ENCODE peak calls at places on chromosomes 16 and 17, in four cellular contexts. Y, T, B and Q are unnamed samples. For H3K36me3 and H3K4me1, the result is how much of the 10 kb centered on the place peaks cover.

GRCh38 chr16:57556941-57557541 is 14.6 kb downstream of the ADGRG5 start:
- DNase-seq in Y (no peak), T (no peak), B (no peak), Q (peak)

GRCh38 chr17:41655611-41656111 is 31.3 kb upstream of the KRT17 start:
- DNase-seq in Y (no peak), T (no peak), B (no peak), Q (peak)

GRCh38 chr16:87874639-87875472 is 5.5 kb upstream of the SLC7A5 start:
- DNase-seq in Y (no peak), T (no peak), B (no peak), Q (peak)

GRCh38 chr17:47276868-47277267 is 23.2 kb downstream of the ITGB3 start:
- DNase-seq in Y (no peak), T (peak), B (no peak), Q (peak)

GRCh38 chr17:67594115-67594878 is 123.4 kb upstream of the NOL11 start:
- DNase-seq in Y (no peak), T (no peak), B (no peak), Q (peak)

GRCh38 chr16:77468831-77469230 is 34.0 kb upstream of the ADAMTS18 start:
- DNase-seq in Y (no peak), T (no peak), B (no peak), Q (no peak)

GRCh38 chr16:86934581-86935322 is 356.4 kb downstream of the FOXL1 start:
- DNase-seq in Y (no peak), T (no peak), B (no peak), Q (no peak)

GRCh38 chr17:38587956-38588771 is 17.6 kb downstream of the SRCIN1 start:
- DNase-seq in Y (no peak), T (no peak), B (no peak), Q (peak)

GRCh38 chr17:61981323-61981722 is 53.5 kb upstream of the INTS2 start:
- DNase-seq in Y (no peak), T (no peak), B (no peak), Q (no peak)

GRCh38 chr16:24328835-24329418 is 72.8 kb downstream of the CACNG3 start:
- DNase-seq in Y (no peak), T (no peak), B (no peak), Q (no peak)

GRCh38 chr17:39739020-39739884 is 1.5 kb downstream of the GRB7 start:
- DNase-seq in Y (no peak), T (no peak), B (peak), Q (peak)

GRCh38 chr16:15886078-15886477 is 2.3 kb downstream of the CEP20 start:
- DNase-seq in Y (no peak), T (no peak), B (no peak), Q (no peak)

GRCh38 chr17:52410781-52411180 is 252.3 kb upstream of the CA10 start:
- DNase-seq in Y (no peak), T (no peak), B (no peak), Q (no peak)

GRCh38 chr16:2535644-2536021 is 2.2 kb upstream of the PDPK1 start:
- DNase-seq in Y (no peak), T (peak), B (no peak), Q (peak)

GRCh38 chr16:77171750-77172635 is 19.0 kb upstream of the MON1B start:
- DNase-seq in Y (peak), T (no peak), B (peak), Q (peak)

GRCh38 chr16:31128711-31129567 is 6.6 kb downstream of the PRSS8 start:
- DNase-seq in Y (no peak), T (no peak), B (no peak), Q (no peak)

GRCh38 chr16:19948186-19949104 is 63.8 kb upstream of the GPRC5B start:
- DNase-seq in Y (no peak), T (no peak), B (no peak), Q (no peak)

GRCh38 chr17:9414471-9414870 is 161.1 kb downstream of the STX8 start:
- DNase-seq in Y (no peak), T (no peak), B (no peak), Q (no peak)

DNA sequence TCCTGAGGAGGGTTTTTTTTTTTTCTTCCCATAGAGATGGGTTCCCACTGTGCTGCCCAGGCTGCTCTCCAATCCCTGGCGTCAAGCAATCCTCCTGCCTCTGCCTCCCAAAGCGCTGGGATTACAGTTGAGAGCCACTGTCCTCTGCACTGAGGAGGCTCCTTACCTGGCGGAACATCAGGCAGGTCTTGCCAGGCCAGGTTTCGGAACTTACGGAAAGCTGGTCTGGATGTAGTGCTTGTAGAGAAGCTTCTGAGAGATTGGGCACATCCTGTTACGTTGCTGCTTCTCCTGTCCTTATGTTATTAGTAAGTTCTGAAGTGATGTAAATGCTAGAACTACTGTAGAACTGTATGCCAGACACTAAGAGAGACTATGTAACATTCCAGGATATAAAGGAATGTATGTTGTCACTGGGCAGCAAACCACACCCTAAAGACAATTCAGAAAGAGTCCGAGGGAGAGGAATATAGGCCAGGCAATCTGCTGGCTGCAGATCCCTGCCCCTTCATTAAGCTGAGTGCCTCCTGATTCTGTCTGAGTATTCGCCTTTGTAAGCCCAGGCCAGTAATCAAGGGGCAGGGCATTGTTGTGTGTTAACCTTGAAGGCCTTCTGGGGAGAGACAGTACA is 21.1 kb downstream of the ETV4 start:
- DNase-seq in Y (no peak), T (no peak), B (no peak), Q (peak)
- H3K36me3 ChIP-seq in Y (half or more), T (under half), B (half or more), Q (half or more)

GRCh38 chr17:79813826-79814623 is 17.1 kb upstream of the CBX8 start:
- DNase-seq in Y (no peak), T (no peak), B (peak), Q (peak)

GRCh38 chr17:79812206-79812968 is 15.5 kb upstream of the CBX8 start:
- DNase-seq in Y (no peak), T (no peak), B (peak), Q (peak)

GRCh38 chr17:79814624-79814965 is 17.7 kb upstream of the CBX8 start:
- DNase-seq in Y (no peak), T (no peak), B (no peak), Q (peak)

GRCh38 chr17:79811888-79812205 is 15.0 kb upstream of the CBX8 start:
- DNase-seq in Y (no peak), T (no peak), B (no peak), Q (no peak)

DNA sequence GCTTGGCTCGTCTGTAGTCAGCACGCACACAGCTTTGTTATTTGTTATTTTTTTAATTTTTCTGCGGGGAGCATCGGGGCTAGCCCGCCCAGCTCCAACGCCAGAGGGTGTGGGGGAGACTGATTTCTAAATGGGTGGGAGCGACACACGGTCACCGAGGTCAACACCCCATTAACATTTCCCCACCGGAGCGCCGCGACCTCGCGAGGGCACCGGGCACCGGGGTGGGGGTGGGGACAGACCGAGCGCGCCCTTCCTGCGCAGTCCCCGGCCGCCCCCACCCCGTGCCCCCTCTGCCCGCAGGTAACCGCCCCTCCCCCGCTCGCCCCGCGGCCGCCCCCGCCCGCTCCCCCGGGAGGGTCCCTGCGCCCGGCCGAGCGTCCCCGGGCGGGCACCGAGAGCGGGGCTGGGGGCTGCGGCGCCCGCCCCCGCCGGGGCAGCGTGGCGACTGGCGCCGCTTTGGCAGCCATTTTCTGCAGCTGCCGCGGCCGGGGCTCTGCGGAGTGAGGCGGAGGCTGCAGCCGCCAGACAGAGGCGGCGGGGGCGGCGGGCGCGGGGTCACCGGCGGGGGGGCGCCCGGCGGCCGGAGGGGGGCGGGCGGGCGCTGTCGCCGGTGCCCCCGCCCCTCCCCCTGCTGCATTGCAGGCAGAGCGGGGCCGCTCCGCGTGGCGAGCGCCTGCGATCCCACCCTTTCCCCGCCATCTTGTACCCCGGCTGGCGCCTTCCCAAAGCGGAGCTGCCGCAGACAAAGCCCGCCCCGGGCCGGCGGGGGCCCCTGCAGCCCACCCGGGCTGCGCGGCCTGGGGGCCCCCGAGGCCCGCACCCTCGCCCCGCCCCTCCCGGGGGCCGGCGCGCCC is 16.3 kb upstream of the CBX8 start:
- DNase-seq in Y (no peak), T (no peak), B (peak), Q (peak)
- H3K4me1 ChIP-seq in Y (under half), T (under half), B (under half), Q (under half)

GRCh38 chr17:81018044-81018802 is 16.7 kb upstream of the BAIAP2 start:
- DNase-seq in Y (peak), T (peak), B (no peak), Q (no peak)
- H3K4me3 ChIP-seq in Y (peak), T (peak), B (no peak), Q (no peak)

DNA sequence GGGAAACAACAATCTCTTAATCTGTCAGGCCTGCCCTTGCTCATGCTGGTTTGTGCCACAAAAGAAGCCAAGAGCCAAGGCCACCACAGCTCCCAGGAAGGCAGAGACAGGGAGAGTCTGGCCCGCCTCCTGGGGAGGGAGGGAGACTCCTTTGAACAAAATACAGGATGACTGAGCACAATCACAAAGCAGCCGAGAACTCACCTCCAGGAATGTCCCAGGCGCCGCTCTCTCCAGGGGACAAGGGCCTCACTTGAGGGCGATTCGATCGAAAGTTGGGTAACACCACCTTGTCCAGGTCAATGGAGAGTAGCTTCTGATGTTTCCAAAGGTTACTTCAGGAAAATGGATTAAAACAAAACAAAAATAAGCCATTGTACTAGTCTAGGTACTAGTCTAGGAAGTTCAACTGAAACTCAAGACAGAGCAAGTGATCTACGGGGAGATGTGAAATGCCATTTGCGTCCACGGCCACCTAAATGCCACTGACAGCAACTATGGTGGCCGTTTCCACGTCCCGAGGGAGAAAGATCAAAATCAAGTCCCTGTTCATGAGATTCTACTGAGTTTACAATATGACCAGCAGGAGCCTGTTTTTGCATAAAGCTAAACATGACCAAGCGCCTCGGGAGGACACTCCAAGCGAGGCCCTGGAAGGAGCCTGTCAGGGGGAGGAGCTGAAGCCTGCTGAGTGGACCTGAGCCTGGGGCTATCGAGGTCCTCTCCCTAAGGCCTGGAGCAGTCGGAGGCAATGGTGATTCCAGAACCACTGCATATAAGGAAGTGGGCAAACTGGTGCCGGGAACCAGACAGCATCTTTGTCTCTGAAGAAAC is 13.4 kb upstream of the SLC38A8 start:
- DNase-seq in Y (no peak), T (no peak), B (no peak), Q (no peak)
- H3K36me3 ChIP-seq in Y (half or more), T (under half), B (half or more), Q (half or more)

DNA sequence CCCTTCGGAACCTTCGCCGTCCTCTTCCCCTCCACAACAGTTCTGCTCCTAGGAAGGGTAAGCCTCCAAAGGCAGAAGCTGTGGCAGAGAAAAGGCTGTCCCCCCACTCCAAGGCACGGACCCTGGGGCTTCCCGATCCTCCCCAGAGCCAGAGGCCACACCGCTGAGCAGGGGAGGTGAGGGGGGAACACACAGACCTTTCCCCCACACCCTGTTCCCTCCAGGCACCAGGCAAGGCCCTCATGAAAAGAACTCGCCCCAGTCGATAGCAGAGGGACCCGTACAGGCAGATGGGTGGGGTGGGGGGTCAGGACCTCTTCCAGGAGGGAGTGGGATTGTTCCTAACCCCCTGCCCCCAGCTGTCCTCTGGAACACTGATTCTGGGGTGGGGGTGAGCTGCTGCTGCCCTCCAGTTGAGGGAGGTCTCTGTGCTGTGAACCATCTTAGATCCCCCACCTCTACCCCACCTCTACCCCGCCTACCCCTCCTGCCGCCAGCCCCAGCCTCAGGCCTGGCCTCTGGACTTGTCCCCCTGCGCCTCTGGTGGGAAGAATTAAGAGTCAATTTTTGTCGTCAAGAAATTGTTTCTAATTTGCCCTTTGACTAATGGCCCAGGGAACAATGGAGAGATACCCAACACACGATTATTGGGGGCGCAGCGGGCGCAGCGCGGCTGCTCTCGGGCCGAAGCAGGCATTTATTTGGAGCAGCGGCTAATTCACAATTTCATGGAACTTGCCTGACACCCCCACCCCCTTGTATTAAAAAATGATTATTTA is 4.6 kb upstream of the BAHCC1 start:
- DNase-seq in Y (no peak), T (no peak), B (no peak), Q (no peak)
- H3K4me1 ChIP-seq in Y (half or more), T (under half), B (half or more), Q (under half)